ENCODE peak calls at places on chromosomes 16 and 17, in five cellular contexts. One of them, this sample, is unnamed. For H3K4me1, the result is how much of the 10 kb centered on the place peaks cover.

GRCh38 chr16:22424161-22424937 is 49.9 kb upstream of the CDR2 start:
- DNase-seq in sigmoid colon: peak
- DNase-seq in A549: no peak
- DNase-seq in GM12878: no peak
- DNase-seq in tibial nerve: peak
- DNase-seq in this sample: no peak

GRCh38 chr16:85207357-85207921 is 95.2 kb upstream of the CIBAR2 start:
- DNase-seq in sigmoid colon: no peak
- DNase-seq in A549: no peak
- DNase-seq in GM12878: no peak
- DNase-seq in tibial nerve: no peak
- DNase-seq in this sample: no peak

GRCh38 chr16:64925166-64925565 is 196.7 kb downstream of the CDH11 start:
- DNase-seq in sigmoid colon: peak
- DNase-seq in A549: no peak
- DNase-seq in GM12878: no peak
- DNase-seq in tibial nerve: no peak
- DNase-seq in this sample: no peak

GRCh38 chr17:3695723-3696411 is at the start of gene P2RX5:
- DNase-seq in sigmoid colon: no peak
- DNase-seq in A549: no peak
- DNase-seq in GM12878: no peak
- DNase-seq in tibial nerve: no peak
- DNase-seq in this sample: no peak

GRCh38 chr17:77750427-77751043 is 208.0 kb upstream of the TNRC6C start:
- DNase-seq in sigmoid colon: peak
- DNase-seq in A549: no peak
- DNase-seq in GM12878: no peak
- DNase-seq in tibial nerve: peak
- DNase-seq in this sample: no peak

GRCh38 chr16:66447491-66447890 is 20.4 kb downstream of the BEAN1 start:
- DNase-seq in sigmoid colon: peak
- DNase-seq in A549: no peak
- DNase-seq in GM12878: no peak
- DNase-seq in tibial nerve: no peak
- DNase-seq in this sample: no peak

GRCh38 chr17:2235792-2236365 is 67.7 kb downstream of the SMG6 start:
- DNase-seq in sigmoid colon: peak
- DNase-seq in A549: no peak
- DNase-seq in GM12878: no peak
- DNase-seq in tibial nerve: no peak
- DNase-seq in this sample: no peak

GRCh38 chr17:64661981-64662773 is at the start of gene SMURF2:
- DNase-seq in sigmoid colon: peak
- DNase-seq in A549: peak
- DNase-seq in GM12878: no peak
- DNase-seq in tibial nerve: peak
- DNase-seq in this sample: peak

GRCh38 chr17:63919311-63919723 is 678 bp upstream of the GH1 start:
- DNase-seq in sigmoid colon: peak
- DNase-seq in A549: peak
- DNase-seq in GM12878: peak
- DNase-seq in tibial nerve: peak
- DNase-seq in this sample: peak

GRCh38 chr17:4327638-4328037 is 38.8 kb downstream of the UBE2G1 start:
- DNase-seq in sigmoid colon: no peak
- DNase-seq in A549: peak
- DNase-seq in GM12878: no peak
- DNase-seq in tibial nerve: no peak
- DNase-seq in this sample: no peak

GRCh38 chr16:87417511-87417910 is 25.4 kb downstream of the MAP1LC3B start:
- DNase-seq in sigmoid colon: peak
- DNase-seq in A549: no peak
- DNase-seq in GM12878: no peak
- DNase-seq in tibial nerve: no peak
- DNase-seq in this sample: no peak

GRCh38 chr16:31023627-31024226 is 9.6 kb upstream of the STX4 start:
- DNase-seq in sigmoid colon: no peak
- DNase-seq in A549: no peak
- DNase-seq in GM12878: no peak
- DNase-seq in tibial nerve: no peak
- DNase-seq in this sample: no peak

GRCh38 chr17:71922439-71922838 is 198.4 kb upstream of the SOX9 start:
- DNase-seq in sigmoid colon: no peak
- DNase-seq in A549: no peak
- DNase-seq in GM12878: peak
- DNase-seq in tibial nerve: no peak
- DNase-seq in this sample: no peak

GRCh38 chr17:16872836-16873653 is 98.9 kb downstream of the TNFRSF13B start:
- DNase-seq in sigmoid colon: no peak
- DNase-seq in A549: peak
- DNase-seq in GM12878: no peak
- DNase-seq in tibial nerve: no peak
- DNase-seq in this sample: peak

GRCh38 chr17:64281962-64282752 is 19.1 kb upstream of the TEX2 start:
- DNase-seq in sigmoid colon: peak
- DNase-seq in A549: peak
- DNase-seq in GM12878: peak
- DNase-seq in tibial nerve: no peak
- DNase-seq in this sample: peak

GRCh38 chr17:72011561-72011960 is 109.3 kb upstream of the SOX9 start:
- DNase-seq in sigmoid colon: no peak
- DNase-seq in A549: no peak
- DNase-seq in GM12878: no peak
- DNase-seq in tibial nerve: no peak
- DNase-seq in this sample: no peak

GRCh38 chr17:19785854-19786253 is 37.8 kb upstream of the ALDH3A1 start:
- DNase-seq in sigmoid colon: no peak
- DNase-seq in A549: no peak
- DNase-seq in GM12878: no peak
- DNase-seq in tibial nerve: no peak
- DNase-seq in this sample: no peak

GRCh38 chr17:39212841-39213480 is 12.8 kb downstream of the STAC2 start:
- DNase-seq in sigmoid colon: no peak
- DNase-seq in A549: no peak
- DNase-seq in GM12878: no peak
- DNase-seq in tibial nerve: no peak
- DNase-seq in this sample: peak

GRCh38 chr16:81551821-81552304 is 107.3 kb downstream of the CMIP start:
- DNase-seq in sigmoid colon: no peak
- DNase-seq in A549: no peak
- DNase-seq in GM12878: no peak
- DNase-seq in tibial nerve: no peak
- DNase-seq in this sample: no peak

GRCh38 chr17:77465358-77466041 is 324.7 kb downstream of the SEC14L1 start:
- DNase-seq in sigmoid colon: peak
- DNase-seq in A549: no peak
- DNase-seq in GM12878: peak
- DNase-seq in tibial nerve: no peak
- DNase-seq in this sample: peak

GRCh38 chr16:81319221-81319912 is 4.6 kb downstream of the GAN start:
- DNase-seq in sigmoid colon: no peak
- DNase-seq in A549: peak
- DNase-seq in GM12878: no peak
- DNase-seq in tibial nerve: no peak
- DNase-seq in this sample: no peak

GRCh38 chr16:20873331-20873730 is 26.8 kb downstream of the DCUN1D3 start:
- DNase-seq in sigmoid colon: no peak
- DNase-seq in A549: no peak
- DNase-seq in GM12878: no peak
- DNase-seq in tibial nerve: no peak
- DNase-seq in this sample: no peak

GRCh38 chr17:69802045-69802740 is 272.8 kb upstream of the KCNJ16 start:
- DNase-seq in sigmoid colon: no peak
- DNase-seq in A549: peak
- DNase-seq in GM12878: no peak
- DNase-seq in tibial nerve: no peak
- DNase-seq in this sample: no peak

GRCh38 chr17:9512323-9513168 is 63.1 kb downstream of the STX8 start:
- DNase-seq in sigmoid colon: no peak
- DNase-seq in A549: peak
- DNase-seq in GM12878: no peak
- DNase-seq in tibial nerve: no peak
- DNase-seq in this sample: no peak

GRCh38 chr17:32783602-32784001 is 93.3 kb downstream of the MYO1D start:
- DNase-seq in sigmoid colon: no peak
- DNase-seq in A549: peak
- DNase-seq in GM12878: peak
- DNase-seq in tibial nerve: no peak
- DNase-seq in this sample: no peak

GRCh38 chr17:77382966-77383612 is 242.3 kb downstream of the SEC14L1 start:
- DNase-seq in sigmoid colon: peak
- DNase-seq in A549: no peak
- DNase-seq in GM12878: no peak
- DNase-seq in tibial nerve: no peak
- DNase-seq in this sample: no peak

GRCh38 chr16:85303354-85303883 is 191.1 kb upstream of the CIBAR2 start:
- DNase-seq in sigmoid colon: peak
- DNase-seq in A549: peak
- DNase-seq in GM12878: no peak
- DNase-seq in tibial nerve: no peak
- DNase-seq in this sample: peak

GRCh38 chr16:88784074-88784855 is 755 bp downstream of the PIEZO1 start:
- DNase-seq in sigmoid colon: peak
- DNase-seq in A549: peak
- DNase-seq in GM12878: no peak
- DNase-seq in tibial nerve: peak
- DNase-seq in this sample: peak

DNA sequence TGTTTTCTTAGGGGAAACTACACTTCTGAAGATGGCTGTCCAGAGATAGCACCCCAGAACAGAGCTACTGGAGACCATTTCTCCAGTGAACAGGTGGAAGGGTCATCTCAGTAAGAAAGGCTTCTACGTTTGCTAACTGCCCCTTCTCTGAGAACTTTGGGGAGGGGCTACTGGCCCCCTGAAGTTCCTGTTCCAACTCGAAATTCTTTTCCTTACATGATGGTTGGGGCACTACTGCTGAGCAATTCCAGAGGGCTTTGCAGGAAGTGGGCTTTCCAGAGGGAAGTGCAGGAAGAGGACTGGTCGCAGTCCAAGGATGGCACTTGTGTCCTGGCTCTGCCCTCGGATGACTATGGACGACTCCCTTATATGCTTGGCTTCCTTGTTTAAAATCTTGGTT is 31.2 kb downstream of the TOM1L2 start:
- DNase-seq in sigmoid colon: no peak
- DNase-seq in A549: no peak
- DNase-seq in GM12878: no peak
- DNase-seq in tibial nerve: no peak
- DNase-seq in this sample: no peak
- H3K4me1 ChIP-seq in sigmoid colon: under half
- H3K4me1 ChIP-seq in A549: half or more
- H3K4me1 ChIP-seq in GM12878: under half
- H3K4me1 ChIP-seq in tibial nerve: half or more
- H3K4me1 ChIP-seq in this sample: half or more

GRCh38 chr17:75034236-75034908 is 12.4 kb downstream of the ATP5PD start:
- DNase-seq in sigmoid colon: peak
- DNase-seq in A549: peak
- DNase-seq in GM12878: peak
- DNase-seq in tibial nerve: peak
- DNase-seq in this sample: peak

GRCh38 chr17:75031972-75032895 is 14.5 kb downstream of the ATP5PD start:
- DNase-seq in sigmoid colon: peak
- DNase-seq in A549: peak
- DNase-seq in GM12878: no peak
- DNase-seq in tibial nerve: peak
- DNase-seq in this sample: peak

GRCh38 chr17:75036643-75037268 is 10.0 kb downstream of the ATP5PD start:
- DNase-seq in sigmoid colon: peak
- DNase-seq in A549: peak
- DNase-seq in GM12878: no peak
- DNase-seq in tibial nerve: peak
- DNase-seq in this sample: peak

GRCh38 chr17:75032896-75033294 is 13.9 kb downstream of the ATP5PD start:
- DNase-seq in sigmoid colon: no peak
- DNase-seq in A549: peak
- DNase-seq in GM12878: no peak
- DNase-seq in tibial nerve: no peak
- DNase-seq in this sample: no peak

DNA sequence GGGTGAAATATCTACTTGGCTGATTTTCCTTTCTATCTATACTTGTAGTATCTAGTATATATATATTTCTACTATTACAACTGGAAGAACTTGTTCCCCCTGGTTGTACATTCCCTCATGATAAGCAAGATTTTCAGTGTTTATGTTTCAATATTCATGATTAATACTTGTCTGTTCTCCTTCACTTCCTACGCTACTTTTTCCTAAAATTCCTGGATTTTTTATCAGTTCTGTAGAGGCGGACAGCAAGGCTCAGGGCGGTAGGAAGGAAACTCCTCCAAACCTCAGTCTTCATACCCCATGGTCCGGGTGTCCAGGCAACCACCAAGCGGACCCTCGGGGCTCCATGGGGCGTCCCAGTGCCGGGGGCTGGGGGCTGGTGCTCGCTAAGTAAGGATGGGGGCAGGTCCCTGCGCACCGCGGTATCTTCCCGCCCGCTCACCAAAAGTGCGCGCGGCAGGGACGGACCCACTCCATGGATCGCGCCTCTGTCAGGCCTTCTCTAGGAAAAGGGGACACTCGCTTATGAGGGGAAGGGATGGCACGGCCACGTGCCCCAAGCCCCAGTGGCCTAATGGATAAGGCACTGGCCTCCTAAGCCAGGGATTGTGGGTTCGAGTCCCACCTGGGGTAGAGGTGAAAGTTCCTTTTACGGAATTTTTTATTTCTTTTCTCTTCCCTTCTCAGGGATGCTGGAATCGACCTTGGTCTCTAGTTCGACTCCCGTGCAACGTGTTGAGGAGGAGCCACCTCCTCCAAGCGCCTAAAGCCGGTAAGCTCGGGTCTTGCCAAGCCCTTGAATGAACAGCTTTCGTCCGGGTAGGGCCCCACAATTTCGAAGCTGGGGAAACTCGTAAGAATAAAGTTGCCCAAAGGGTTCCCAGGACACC is 13.2 kb downstream of the ATP5PD start:
- DNase-seq in sigmoid colon: peak
- DNase-seq in A549: peak
- DNase-seq in GM12878: peak
- DNase-seq in tibial nerve: peak
- DNase-seq in this sample: peak
- TF ChIP-seq EP300 in sigmoid colon: no peak
- TF ChIP-seq EP300 in A549: no peak
- TF ChIP-seq EP300 in GM12878: no peak
- TF ChIP-seq EP300 in tibial nerve: no peak
- TF ChIP-seq EP300 in this sample: no peak

DNA sequence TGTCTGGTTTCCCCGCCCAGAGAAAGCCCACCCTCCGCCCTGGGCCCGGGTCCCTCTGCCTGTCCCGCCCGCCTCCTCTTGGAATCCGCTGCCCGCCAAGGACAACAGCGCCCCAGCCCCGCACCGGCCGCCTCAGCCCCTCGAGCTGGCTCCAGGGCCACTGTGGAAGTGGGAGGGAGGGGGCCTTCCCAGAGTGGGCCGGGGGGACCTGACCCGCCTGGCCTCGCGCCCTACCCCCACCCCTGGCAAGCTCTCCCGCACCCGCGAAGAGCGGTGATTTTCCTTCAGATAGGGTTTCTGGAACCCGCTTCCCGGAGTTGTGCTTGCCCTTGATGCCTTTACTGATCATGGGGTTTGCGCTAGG is 2.3 kb upstream of the CBX8 start:
- DNase-seq in sigmoid colon: no peak
- DNase-seq in A549: no peak
- DNase-seq in GM12878: no peak
- DNase-seq in tibial nerve: no peak
- DNase-seq in this sample: no peak
- H3K4me1 ChIP-seq in sigmoid colon: under half
- H3K4me1 ChIP-seq in A549: under half
- H3K4me1 ChIP-seq in GM12878: under half
- H3K4me1 ChIP-seq in tibial nerve: half or more
- H3K4me1 ChIP-seq in this sample: half or more

GRCh38 chr17:21370430-21370829 is 5.7 kb upstream of the KCNJ12 start:
- DNase-seq in sigmoid colon: no peak
- DNase-seq in A549: no peak
- DNase-seq in GM12878: no peak
- DNase-seq in tibial nerve: no peak
- DNase-seq in this sample: no peak
- TF ChIP-seq EP300 in sigmoid colon: no peak
- TF ChIP-seq EP300 in A549: no peak
- TF ChIP-seq EP300 in GM12878: no peak
- TF ChIP-seq EP300 in tibial nerve: no peak
- TF ChIP-seq EP300 in this sample: no peak